ENCODE peak calls at places on chromosome 13, in six cellular contexts. G, L, F, J, K and T are unnamed samples.

GRCh38 chr13:29567411-29567810 is 28.1 kb downstream of the SLC7A1 start:
- DNase-seq in G (no peak), L (no peak), F (no peak), J (no peak), K (no peak), T (no peak)

GRCh38 chr13:96575423-96576320 is 418.6 kb downstream of the OXGR1 start:
- DNase-seq in G (no peak), L (no peak), F (no peak), J (no peak), K (no peak), T (no peak)

GRCh38 chr13:51520524-51520923 is 63.7 kb upstream of the WDFY2 start:
- DNase-seq in G (no peak), L (no peak), F (no peak), J (peak), K (no peak), T (no peak)

GRCh38 chr13:36323951-36324566 is 22.1 kb downstream of the SPART start:
- DNase-seq in G (no peak), L (no peak), F (no peak), J (no peak), K (no peak), T (no peak)

GRCh38 chr13:111855016-111855590 is 211.8 kb upstream of the SOX1 start:
- DNase-seq in G (no peak), L (no peak), F (no peak), J (no peak), K (no peak), T (no peak)

GRCh38 chr13:67574320-67575233 is 344.4 kb upstream of the PCDH9 start:
- DNase-seq in G (peak), L (no peak), F (no peak), J (no peak), K (peak), T (no peak)

GRCh38 chr13:93758575-93758974 is 532.0 kb downstream of the GPC6 start:
- DNase-seq in G (no peak), L (no peak), F (no peak), J (no peak), K (no peak), T (no peak)

GRCh38 chr13:90867336-90867683 is 480.2 kb upstream of the MIR17HG start:
- DNase-seq in G (peak), L (peak), F (no peak), J (peak), K (peak), T (no peak)

GRCh38 chr13:78524936-78525335 is 78.4 kb downstream of the POU4F1 start:
- DNase-seq in G (no peak), L (no peak), F (no peak), J (no peak), K (no peak), T (no peak)

GRCh38 chr13:95834134-95834765 is 157.3 kb downstream of the DNAJC3 start:
- DNase-seq in G (no peak), L (no peak), F (peak), J (peak), K (no peak), T (peak)

GRCh38 chr13:50080158-50080855 is 65.1 kb downstream of the KCNRG start:
- DNase-seq in G (no peak), L (no peak), F (peak), J (peak), K (peak), T (peak)

GRCh38 chr13:24264976-24265375 is 44.4 kb upstream of the C1QTNF9 start:
- DNase-seq in G (no peak), L (no peak), F (peak), J (no peak), K (no peak), T (peak)

GRCh38 chr13:33723365-33723764 is 94.6 kb upstream of the RFC3 start:
- DNase-seq in G (no peak), L (no peak), F (no peak), J (no peak), K (no peak), T (no peak)

GRCh38 chr13:109651854-109652253 is 134.5 kb downstream of the IRS2 start:
- DNase-seq in G (no peak), L (no peak), F (no peak), J (no peak), K (no peak), T (no peak)

GRCh38 chr13:49821216-49821820 is 28.8 kb upstream of the KPNA3 start:
- DNase-seq in G (no peak), L (no peak), F (no peak), J (no peak), K (no peak), T (no peak)

GRCh38 chr13:30172593-30173300 is 134.6 kb downstream of the KATNAL1 start:
- DNase-seq in G (no peak), L (no peak), F (no peak), J (no peak), K (no peak), T (no peak)

GRCh38 chr13:77291779-77292178 is 35.1 kb downstream of the MYCBP2 start:
- DNase-seq in G (no peak), L (no peak), F (no peak), J (no peak), K (no peak), T (no peak)

GRCh38 chr13:50075619-50076097 is 60.4 kb downstream of the KCNRG start:
- DNase-seq in G (no peak), L (no peak), F (no peak), J (no peak), K (no peak), T (no peak)

GRCh38 chr13:61706899-61707298 is 291.2 kb upstream of the PCDH20 start:
- DNase-seq in G (no peak), L (no peak), F (no peak), J (no peak), K (no peak), T (no peak)

GRCh38 chr13:92175330-92175729 is 776.9 kb downstream of the GPC5 start:
- DNase-seq in G (no peak), L (no peak), F (no peak), J (peak), K (peak), T (no peak)

GRCh38 chr13:44313674-44314073 is 60.0 kb upstream of the SERP2 start:
- DNase-seq in G (no peak), L (no peak), F (no peak), J (no peak), K (no peak), T (no peak)

GRCh38 chr13:28526876-28527275 is 31.9 kb upstream of the FLT1 start:
- DNase-seq in G (no peak), L (no peak), F (no peak), J (no peak), K (no peak), T (no peak)

GRCh38 chr13:33745370-33746324 is 72.3 kb upstream of the RFC3 start:
- DNase-seq in G (no peak), L (no peak), F (no peak), J (no peak), K (no peak), T (no peak)

GRCh38 chr13:66716502-66716901 is 513.6 kb downstream of the PCDH9 start:
- DNase-seq in G (no peak), L (no peak), F (no peak), J (no peak), K (no peak), T (no peak)

GRCh38 chr13:55418095-55418494 is 1722.6 kb upstream of the PRR20A start:
- DNase-seq in G (peak), L (no peak), F (no peak), J (no peak), K (no peak), T (no peak)

GRCh38 chr13:94454906-94455305 is 24.6 kb downstream of the DCT start:
- DNase-seq in G (no peak), L (no peak), F (no peak), J (no peak), K (no peak), T (no peak)

GRCh38 chr13:40518481-40518882 is 148.0 kb downstream of the FOXO1 start:
- DNase-seq in G (no peak), L (no peak), F (peak), J (no peak), K (no peak), T (peak)

GRCh38 chr13:93861818-93862217 is 617.7 kb downstream of the DCT start:
- DNase-seq in G (peak), L (no peak), F (no peak), J (no peak), K (no peak), T (no peak)

GRCh38 chr13:113920173-113920572 is 53.7 kb downstream of the C13orf46 start:
- DNase-seq in G (no peak), L (no peak), F (no peak), J (no peak), K (no peak), T (no peak)

GRCh38 chr13:52459668-52460067 is 4.4 kb downstream of the CKAP2 start:
- DNase-seq in G (no peak), L (no peak), F (no peak), J (no peak), K (no peak), T (no peak)

GRCh38 chr13:24276310-24276709 is 33.1 kb upstream of the C1QTNF9 start:
- DNase-seq in G (no peak), L (no peak), F (no peak), J (no peak), K (no peak), T (peak)

GRCh38 chr13:111152836-111153235 is 37.7 kb downstream of the ARHGEF7 start:
- DNase-seq in G (no peak), L (no peak), F (no peak), J (no peak), K (no peak), T (no peak)